ENCODE peak calls at places on chromosomes 2 and 18, in ten cellular contexts. N is stimulated activated CD8-positive, alpha-beta memory T cell treated with anti-CD3 and anti-CD28 coated beads, Interleukin-7, amount 100 ng/mL, for 48 hours; G is activated T-helper 1 cell treated with anti-CD3 and anti-CD28 coated beads, Interleukin-2, amount 50 U/mL, for 16 hours; D is heart left ventricle; S is endothelial cell; V is activated gamma-delta T cell treated with anti-CD3 and anti-CD28 coated beads, Interleukin-2, amount 50 U/mL, for 16 hours; F is GM12891; O is cardiac fibroblast; R is H9; L is HFF-Myc. K is an unnamed sample.

GRCh38 chr2:124524155-124524910 is 499.2 kb downstream of the CNTNAP5 start:
- DNase-seq in F (no peak), D (no peak), N (no peak), G (no peak), L (no peak), O (no peak), S (no peak), R (no peak), V (no peak), K (no peak)

GRCh38 chr2:213246665-213247281 is 37.5 kb upstream of the SPAG16 start:
- DNase-seq in G (no peak), O (peak), R (no peak), S (peak), L (no peak), N (peak), D (no peak), F (no peak), V (peak), K (peak)

GRCh38 chr2:219458996-219459395 is 24.4 kb downstream of the SPEG start:
- DNase-seq in L (no peak), V (no peak), N (no peak), F (no peak), S (no peak), R (no peak), O (no peak), D (peak), G (no peak), K (no peak)

GRCh38 chr2:55056024-55056521 is 5.8 kb upstream of the RTN4 start:
- DNase-seq in V (no peak), L (no peak), F (no peak), R (no peak), O (peak), G (no peak), N (no peak), D (no peak), S (no peak), K (no peak)

GRCh38 chr2:176104338-176105077 is 2.6 kb upstream of the HOXD11 start:
- DNase-seq in D (no peak), N (no peak), S (no peak), O (no peak), L (peak), F (no peak), R (peak), G (no peak), V (no peak), K (no peak)

GRCh38 chr18:6633370-6633769 is 96.1 kb upstream of the ARHGAP28 start:
- DNase-seq in D (no peak), F (no peak), V (no peak), O (no peak), G (no peak), R (peak), S (no peak), L (no peak), N (no peak), K (no peak)

GRCh38 chr2:205712508-205712907 is 30.2 kb downstream of the NRP2 start:
- DNase-seq in L (no peak), D (no peak), G (no peak), N (no peak), F (no peak), V (no peak), R (no peak), O (peak), S (no peak), K (no peak)

GRCh38 chr2:55252830-55253229 is 16.2 kb downstream of the MTIF2 start:
- DNase-seq in L (no peak), N (no peak), G (no peak), O (no peak), F (no peak), V (no peak), R (no peak), D (no peak), S (no peak), K (no peak)

GRCh38 chr2:18521084-18521483 is 39.4 kb downstream of the RDH14 start:
- DNase-seq in S (no peak), R (no peak), N (no peak), F (no peak), O (no peak), D (no peak), L (no peak), V (no peak), G (no peak), K (no peak)

GRCh38 chr2:63589148-63589972 is 597 bp downstream of the MDH1 start:
- DNase-seq in R (no peak), V (no peak), O (no peak), F (no peak), S (no peak), G (peak), L (no peak), D (no peak), N (no peak), K (no peak)

GRCh38 chr2:111657351-111657975 is 226.5 kb downstream of the ANAPC1 start:
- DNase-seq in N (no peak), D (no peak), G (no peak), L (no peak), O (no peak), R (no peak), V (no peak), F (no peak), S (no peak), K (no peak)

GRCh38 chr2:230537531-230537976 is 121.6 kb downstream of the SP100 start:
- DNase-seq in O (no peak), S (no peak), L (no peak), G (no peak), V (no peak), D (no peak), F (no peak), R (no peak), N (peak), K (no peak)

GRCh38 chr2:135552887-135553286 is 21.6 kb downstream of the R3HDM1 start:
- DNase-seq in O (no peak), D (no peak), R (no peak), L (no peak), N (no peak), V (no peak), S (no peak), G (no peak), F (no peak), K (no peak)

GRCh38 chr2:170313636-170314348 is 135.8 kb downstream of the MYO3B start:
- DNase-seq in O (no peak), R (no peak), V (no peak), L (no peak), S (no peak), F (no peak), D (no peak), N (no peak), G (no peak), K (no peak)

GRCh38 chr2:224754129-224754528 is 38.0 kb upstream of the CCDC195 start:
- DNase-seq in S (no peak), G (no peak), O (peak), N (no peak), F (no peak), V (no peak), D (no peak), R (no peak), L (peak), K (no peak)

GRCh38 chr2:18373664-18374063 is 186.8 kb downstream of the RDH14 start:
- DNase-seq in F (no peak), R (no peak), L (no peak), S (no peak), D (no peak), N (no peak), G (no peak), V (no peak), O (peak), K (no peak)

GRCh38 chr18:39772155-39772919 is 2182.7 kb upstream of the PIK3C3 start:
- DNase-seq in D (no peak), V (no peak), L (no peak), R (no peak), O (peak), N (no peak), F (no peak), G (no peak), S (no peak), K (no peak)

GRCh38 chr2:8840475-8841091 is 3.2 kb upstream of the KIDINS220 start:
- DNase-seq in N (no peak), V (no peak), O (no peak), R (no peak), F (no peak), G (no peak), L (no peak), D (no peak), S (no peak), K (no peak)

GRCh38 chr2:178403671-178404379 is 47.1 kb downstream of the PRKRA start:
- DNase-seq in O (no peak), R (no peak), V (no peak), G (no peak), F (no peak), S (no peak), L (no peak), N (no peak), D (no peak), K (no peak)

GRCh38 chr2:12931211-12931844 is 214.6 kb downstream of the TRIB2 start:
- DNase-seq in N (no peak), O (peak), F (peak), L (no peak), S (peak), V (no peak), D (no peak), R (no peak), G (no peak), K (peak)

GRCh38 chr2:224263571-224264043 is 138.3 kb downstream of the FAM124B start:
- DNase-seq in O (peak), V (no peak), D (no peak), G (no peak), N (no peak), F (no peak), S (no peak), L (no peak), R (no peak), K (no peak)

GRCh38 chr2:55923978-55924325 is 370 bp upstream of the EFEMP1 start:
- DNase-seq in O (no peak), F (no peak), S (no peak), D (no peak), G (no peak), L (no peak), V (no peak), R (no peak), N (no peak), K (no peak)

GRCh38 chr2:142426064-142426463 is 295.2 kb upstream of the LRP1B start:
- DNase-seq in V (no peak), R (no peak), L (no peak), D (no peak), N (no peak), S (no peak), F (no peak), O (no peak), G (no peak), K (no peak)

GRCh38 chr2:160199683-160200389 is at the start of gene ITGB6:
- DNase-seq in F (no peak), G (no peak), S (no peak), L (no peak), D (no peak), N (no peak), V (no peak), R (no peak), O (no peak), K (no peak)

GRCh38 chr2:12321017-12321641 is 395.6 kb upstream of the TRIB2 start:
- DNase-seq in S (no peak), G (no peak), O (peak), V (no peak), F (no peak), R (no peak), D (no peak), N (no peak), L (peak), K (no peak)

GRCh38 chr2:197515277-197515797 is 529 bp upstream of the MOB4 start:
- DNase-seq in G (no peak), S (no peak), D (no peak), V (no peak), R (no peak), O (peak), F (no peak), N (no peak), L (no peak), K (no peak)

GRCh38 chr2:237624565-237624964 is 2.8 kb upstream of the LRRFIP1 start:
- DNase-seq in V (no peak), L (no peak), F (no peak), R (peak), D (no peak), S (no peak), N (no peak), G (no peak), O (no peak), K (no peak)

GRCh38 chr2:60861736-60862135 is 19.6 kb upstream of the REL start:
- DNase-seq in V (no peak), R (no peak), L (no peak), D (no peak), F (no peak), N (no peak), O (no peak), S (no peak), G (no peak), K (no peak)

GRCh38 chr2:46793423-46794416 is 121.9 kb downstream of the MCFD2 start:
- DNase-seq in R (no peak), L (no peak), V (no peak), N (no peak), S (no peak), F (no peak), G (no peak), O (no peak), D (no peak), K (no peak)

GRCh38 chr2:10922307-10923006 is 10.7 kb downstream of the KCNF1 start:
- DNase-seq in S (no peak), F (no peak), D (no peak), N (no peak), O (no peak), G (no peak), V (no peak), L (no peak), R (no peak), K (no peak)

K was measured in D341Med.